ENCODE peak calls at places on chromosomes 7 and 10, in eight cellular contexts. R is A549, M is AG10803, O is fibroblast of mammary gland, N is right atrium auricular region, L is thyroid gland, J is astrocyte of the spinal cord, T is BJ. D is an unnamed sample.

GRCh38 chr7:79673969-79674368 is 220.5 kb upstream of the MAGI2 start:
- DNase-seq in R (no peak), M (no peak), N (no peak), J (no peak), O (no peak), T (no peak), L (no peak), D (no peak)

GRCh38 chr10:90775351-90776028 is 82.3 kb downstream of the HTR7 start:
- DNase-seq in J (peak), L (no peak), M (peak), O (peak), R (no peak), T (no peak), N (no peak), D (no peak)

GRCh38 chr10:79153753-79154152 is 85.0 kb downstream of the ZMIZ1 start:
- DNase-seq in O (no peak), N (peak), T (no peak), R (no peak), J (no peak), M (no peak), L (peak), D (no peak)

GRCh38 chr10:14276200-14276599 is 54.5 kb downstream of the FRMD4A start:
- DNase-seq in M (no peak), T (no peak), R (no peak), N (no peak), O (no peak), J (no peak), L (no peak), D (no peak)

GRCh38 chr10:90289037-90289436 is 568.8 kb downstream of the HTR7 start:
- DNase-seq in O (peak), T (no peak), J (peak), N (no peak), M (no peak), R (no peak), L (no peak), D (no peak)

GRCh38 chr7:76318488-76319353 is 16.2 kb downstream of the HSPB1 start:
- DNase-seq in R (peak), M (peak), N (peak), T (peak), J (peak), O (peak), L (peak), D (no peak)

GRCh38 chr10:1155791-1156615 is 99.8 kb downstream of the WDR37 start:
- DNase-seq in M (no peak), T (no peak), O (no peak), R (no peak), L (no peak), J (no peak), N (peak), D (no peak)

GRCh38 chr10:69179089-69179742 is 818 bp upstream of the SUPV3L1 start:
- DNase-seq in R (no peak), M (peak), L (peak), J (no peak), N (no peak), O (peak), T (no peak), D (no peak)

GRCh38 chr10:129641982-129642381 is 174.9 kb downstream of the MGMT start:
- DNase-seq in T (no peak), O (no peak), L (no peak), N (no peak), R (no peak), M (no peak), J (no peak), D (no peak)

GRCh38 chr7:85030893-85031292 is 156.0 kb downstream of the SEMA3D start:
- DNase-seq in N (no peak), O (peak), T (no peak), R (peak), M (peak), L (no peak), J (peak), D (peak)

GRCh38 chr10:99872367-99873162 is 90.1 kb downstream of the ABCC2 start:
- DNase-seq in J (peak), R (peak), N (no peak), T (no peak), O (peak), L (no peak), M (no peak), D (no peak)

GRCh38 chr10:105751688-105752087 is 1110.6 kb downstream of the SORCS3 start:
- DNase-seq in L (no peak), N (no peak), R (no peak), T (no peak), M (no peak), O (no peak), J (no peak), D (no peak)

GRCh38 chr10:44567471-44567870 is 182.6 kb upstream of the CXCL12 start:
- DNase-seq in L (no peak), J (peak), R (no peak), T (peak), M (peak), N (no peak), O (peak), D (peak)

GRCh38 chr10:6218692-6219493 is 16.2 kb downstream of the PFKFB3 start:
- DNase-seq in J (peak), T (no peak), N (no peak), R (no peak), L (no peak), M (peak), O (peak), D (no peak)

GRCh38 chr7:80134105-80134535 is 511 bp upstream of the GNAI1 start:
- DNase-seq in N (no peak), L (no peak), R (no peak), J (no peak), T (no peak), O (no peak), M (no peak), D (no peak)

DNA sequence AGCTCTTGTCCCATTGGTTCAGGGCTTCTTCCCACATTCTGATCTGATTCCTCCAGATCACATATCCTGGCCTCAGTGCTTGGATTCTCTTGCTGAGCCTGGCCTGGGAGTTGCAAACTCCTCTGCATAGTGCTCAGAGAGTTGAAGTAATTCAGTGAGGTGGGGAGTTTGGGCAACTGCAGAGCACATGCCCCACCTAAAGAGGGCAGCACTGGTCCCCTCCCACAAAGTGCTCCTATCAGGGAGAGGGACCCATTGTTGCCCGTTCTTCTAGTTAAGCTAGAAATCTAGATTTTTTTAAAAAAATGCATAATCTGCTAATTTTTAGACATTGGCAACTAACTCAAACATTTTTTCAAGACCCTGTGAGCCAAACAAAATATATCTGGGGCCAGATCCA is 45.1 kb downstream of the CHN2 start:
- DNase-seq in R (peak), T (no peak), L (no peak), N (no peak), O (peak), M (no peak), J (no peak), D (no peak)
- TF ChIP-seq CTCF in R (peak), T (peak), L (no peak), N (no peak), O (peak), M (peak), J (peak), D (peak)

GRCh38 chr10:73865107-73865458 is 9.3 kb downstream of the CAMK2G start:
- DNase-seq in N (no peak), L (no peak), O (no peak), J (no peak), M (no peak), R (no peak), T (no peak), D (no peak)
- H3K4me3 ChIP-seq in N (no peak), L (no peak), O (no peak), J (no peak), M (no peak), R (no peak), T (no peak), D (no peak)

GRCh38 chr10:52777414-52777813 is 4.8 kb upstream of the MBL2 start:
- DNase-seq in L (no peak), J (no peak), M (no peak), O (no peak), R (no peak), T (no peak), N (no peak), D (no peak)

GRCh38 chr10:52776471-52776903 is 3.9 kb upstream of the MBL2 start:
- DNase-seq in J (no peak), N (no peak), L (no peak), O (no peak), T (no peak), R (no peak), M (no peak), D (no peak)

GRCh38 chr10:52780391-52781155 is 8.0 kb upstream of the MBL2 start:
- DNase-seq in L (no peak), O (no peak), J (no peak), T (no peak), M (no peak), N (no peak), R (no peak), D (no peak)

GRCh38 chr10:52779541-52780390 is 7.2 kb upstream of the MBL2 start:
- DNase-seq in N (no peak), M (peak), L (peak), T (no peak), O (peak), J (peak), R (peak), D (peak)

DNA sequence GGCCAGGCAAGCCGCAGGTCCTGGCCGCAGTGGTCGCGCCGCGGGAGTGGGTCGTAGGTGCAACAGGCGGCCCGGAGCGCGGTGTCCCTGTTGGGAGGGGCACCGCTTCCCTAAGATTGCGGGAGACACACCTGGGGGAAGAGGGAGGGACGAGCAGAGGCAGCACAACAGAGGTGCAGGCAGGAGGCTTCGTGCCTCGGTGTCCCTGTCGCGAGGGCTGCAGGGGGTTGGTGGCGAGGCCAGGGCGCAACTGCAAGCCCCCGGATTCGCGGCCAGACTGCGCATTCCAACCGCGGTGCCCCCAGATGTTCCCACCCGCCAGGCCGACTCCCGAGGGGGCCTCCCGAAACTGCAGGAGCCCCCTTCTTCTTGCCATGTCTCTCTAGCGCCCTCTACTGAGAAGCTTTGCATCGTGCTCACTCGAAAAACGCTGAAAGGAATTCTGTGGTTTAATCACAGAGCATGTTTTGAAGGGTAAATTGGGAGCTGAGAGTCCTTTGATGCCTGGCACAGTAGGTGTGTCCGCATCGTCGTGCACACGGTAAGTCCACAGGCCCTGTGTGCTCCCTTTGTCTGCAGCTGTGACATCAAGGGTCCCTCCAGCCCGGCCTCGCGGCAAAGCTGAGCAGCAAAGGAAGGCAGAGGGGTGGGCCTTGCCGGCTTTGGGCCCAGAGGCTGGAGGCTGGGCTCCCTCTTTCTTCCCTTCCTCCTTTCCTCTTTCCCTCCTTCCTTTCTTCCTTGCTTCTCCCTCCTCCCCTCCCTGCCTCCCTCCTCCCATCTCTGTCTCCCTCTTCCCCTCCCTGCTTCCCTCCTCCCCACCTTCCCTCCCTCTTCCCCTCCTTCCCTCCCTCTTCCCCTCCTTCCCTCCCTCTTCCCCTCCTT is 6.2 kb upstream of the MBL2 start:
- DNase-seq in L (no peak), T (no peak), R (peak), O (peak), J (peak), N (no peak), M (peak), D (peak)
- TF ChIP-seq CTCF in L (peak), T (peak), R (peak), O (peak), J (peak), N (no peak), M (peak), D (peak)

DNA sequence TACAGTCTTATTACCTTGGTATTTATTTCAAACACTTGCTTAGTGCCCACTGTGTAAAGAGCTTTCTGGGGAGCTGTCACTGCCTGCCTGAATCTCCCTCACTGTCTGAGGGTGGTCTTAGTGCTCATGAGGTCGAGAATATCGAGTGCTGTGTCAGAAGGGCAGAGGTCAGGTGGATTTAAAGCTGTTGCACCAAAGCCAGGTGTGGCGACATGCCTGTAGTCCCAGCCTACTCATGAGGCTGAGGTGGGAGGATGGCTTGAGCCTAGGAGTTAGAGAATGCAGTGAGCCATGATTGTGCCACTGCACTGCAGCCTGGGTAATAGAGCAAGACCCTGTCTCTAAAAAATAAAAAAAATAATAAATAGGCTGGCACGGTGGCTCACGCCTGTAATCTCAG is 20.9 kb downstream of the CCM2 start:
- DNase-seq in O (no peak), L (no peak), T (no peak), N (no peak), J (no peak), M (no peak), R (no peak), D (no peak)
- H3K4me3 ChIP-seq in O (no peak), L (no peak), T (no peak), N (no peak), J (no peak), M (no peak), R (no peak), D (no peak)

GRCh38 chr7:23184709-23185354 is 3.0 kb downstream of the NUP42 start:
- DNase-seq in L (no peak), R (peak), T (no peak), O (peak), J (peak), N (no peak), M (peak), D (peak)
- TF ChIP-seq CTCF in L (peak), R (peak), T (peak), O (peak), J (peak), N (peak), M (peak), D (peak)

D was measured in HFF-Myc.